ENCODE peak calls at places on chromosomes 2 and 18, in eight cellular contexts. L, G, U, N, E, B, R and I are unnamed samples. For H3K4me1, the result is how much of the 10 kb centered on the place peaks cover.

GRCh38 chr2:145687445-145688104 is 1167.7 kb upstream of the ZEB2 start:
- DNase-seq in N (no peak), G (peak), R (peak), L (no peak), B (no peak), E (no peak), U (no peak), I (no peak)

GRCh38 chr2:37612382-37612781 is 59.1 kb downstream of the CDC42EP3 start:
- DNase-seq in E (no peak), U (no peak), R (no peak), G (no peak), L (no peak), B (no peak), N (no peak), I (no peak)

GRCh38 chr2:197852127-197852526 is 47.7 kb downstream of the PLCL1 start:
- DNase-seq in E (no peak), U (no peak), N (no peak), G (no peak), R (no peak), B (no peak), L (no peak), I (no peak)

GRCh38 chr2:84919885-84920580 is 14.6 kb downstream of the TMSB10 start:
- DNase-seq in U (peak), B (no peak), N (no peak), L (peak), G (peak), R (peak), E (peak), I (peak)

GRCh38 chr2:108612153-108612513 is 77.9 kb downstream of the LIMS1 start:
- DNase-seq in U (no peak), N (no peak), B (no peak), R (no peak), L (no peak), G (peak), E (no peak), I (no peak)

GRCh38 chr2:45661828-45662227 is 10.4 kb downstream of the PRKCE start:
- DNase-seq in U (no peak), G (no peak), R (no peak), N (no peak), L (no peak), E (no peak), B (no peak), I (no peak)

GRCh38 chr18:837922-838321 is 25.9 kb upstream of the YES1 start:
- DNase-seq in U (no peak), N (no peak), R (no peak), E (no peak), L (no peak), B (no peak), G (no peak), I (no peak)

GRCh38 chr2:37688771-37689468 is 17.5 kb upstream of the CDC42EP3 start:
- DNase-seq in G (no peak), B (no peak), L (peak), R (peak), U (peak), N (peak), E (no peak), I (no peak)

GRCh38 chr2:54531558-54531957 is 75.4 kb downstream of the SPTBN1 start:
- DNase-seq in N (no peak), B (no peak), G (no peak), U (peak), E (no peak), L (no peak), R (peak), I (no peak)

GRCh38 chr2:110114801-110115200 is 821 bp downstream of the MALL start:
- DNase-seq in N (no peak), U (peak), R (peak), E (no peak), L (peak), G (no peak), B (no peak), I (no peak)

GRCh38 chr2:216287251-216287650 is 85.0 kb downstream of the MARCHF4 start:
- DNase-seq in R (no peak), E (no peak), U (no peak), B (no peak), G (no peak), N (no peak), L (peak), I (no peak)

GRCh38 chr2:2095360-2096093 is 235.5 kb downstream of the MYT1L start:
- DNase-seq in G (no peak), E (no peak), U (no peak), B (no peak), N (no peak), L (no peak), R (no peak), I (no peak)

GRCh38 chr2:29699045-29699444 is 222.3 kb downstream of the ALK start:
- DNase-seq in B (no peak), R (no peak), E (no peak), N (no peak), U (no peak), L (no peak), G (peak), I (no peak)

GRCh38 chr2:237231593-237231992 is 145.9 kb downstream of the COPS8 start:
- DNase-seq in N (no peak), R (no peak), E (no peak), B (no peak), G (no peak), U (no peak), L (no peak), I (no peak)

GRCh38 chr18:23560186-23560585 is 26.1 kb downstream of the NPC1 start:
- DNase-seq in B (no peak), R (no peak), U (no peak), L (no peak), G (no peak), N (no peak), E (no peak), I (no peak)

GRCh38 chr2:220891405-220891804 is 680.7 kb downstream of the EPHA4 start:
- DNase-seq in G (no peak), U (peak), N (no peak), L (peak), R (peak), B (no peak), E (no peak), I (no peak)

GRCh38 chr2:138658187-138658894 is 121.8 kb downstream of the NXPH2 start:
- DNase-seq in B (no peak), U (no peak), N (no peak), G (no peak), R (no peak), L (no peak), E (no peak), I (no peak)

GRCh38 chr2:116153729-116154128 is 1660.8 kb upstream of the DDX18 start:
- DNase-seq in B (no peak), U (no peak), L (no peak), E (no peak), N (no peak), R (no peak), G (no peak), I (no peak)

GRCh38 chr2:170972508-170973224 is 43.6 kb downstream of the GORASP2 start:
- DNase-seq in G (no peak), E (no peak), R (peak), B (no peak), L (no peak), U (no peak), N (no peak), I (no peak)

GRCh38 chr2:38722271-38723115 is 28.7 kb downstream of the SRSF7 start:
- DNase-seq in E (no peak), R (no peak), G (no peak), B (no peak), N (no peak), U (no peak), L (no peak), I (no peak)

GRCh38 chr2:239179851-239180371 is 220.9 kb downstream of the HDAC4 start:
- DNase-seq in N (no peak), R (no peak), G (no peak), L (no peak), E (peak), U (no peak), B (no peak), I (no peak)

GRCh38 chr2:215002500-215002899 is 135.9 kb downstream of the ABCA12 start:
- DNase-seq in L (peak), R (peak), B (no peak), G (no peak), N (peak), E (no peak), U (peak), I (peak)

GRCh38 chr18:36700955-36701354 is 127.8 kb downstream of the TPGS2 start:
- DNase-seq in N (no peak), B (no peak), E (no peak), R (no peak), U (no peak), L (no peak), G (no peak), I (no peak)

GRCh38 chr2:16010011-16010410 is 69.7 kb downstream of the MYCN start:
- DNase-seq in E (no peak), U (no peak), G (no peak), R (no peak), N (no peak), L (no peak), B (no peak), I (no peak)

DNA sequence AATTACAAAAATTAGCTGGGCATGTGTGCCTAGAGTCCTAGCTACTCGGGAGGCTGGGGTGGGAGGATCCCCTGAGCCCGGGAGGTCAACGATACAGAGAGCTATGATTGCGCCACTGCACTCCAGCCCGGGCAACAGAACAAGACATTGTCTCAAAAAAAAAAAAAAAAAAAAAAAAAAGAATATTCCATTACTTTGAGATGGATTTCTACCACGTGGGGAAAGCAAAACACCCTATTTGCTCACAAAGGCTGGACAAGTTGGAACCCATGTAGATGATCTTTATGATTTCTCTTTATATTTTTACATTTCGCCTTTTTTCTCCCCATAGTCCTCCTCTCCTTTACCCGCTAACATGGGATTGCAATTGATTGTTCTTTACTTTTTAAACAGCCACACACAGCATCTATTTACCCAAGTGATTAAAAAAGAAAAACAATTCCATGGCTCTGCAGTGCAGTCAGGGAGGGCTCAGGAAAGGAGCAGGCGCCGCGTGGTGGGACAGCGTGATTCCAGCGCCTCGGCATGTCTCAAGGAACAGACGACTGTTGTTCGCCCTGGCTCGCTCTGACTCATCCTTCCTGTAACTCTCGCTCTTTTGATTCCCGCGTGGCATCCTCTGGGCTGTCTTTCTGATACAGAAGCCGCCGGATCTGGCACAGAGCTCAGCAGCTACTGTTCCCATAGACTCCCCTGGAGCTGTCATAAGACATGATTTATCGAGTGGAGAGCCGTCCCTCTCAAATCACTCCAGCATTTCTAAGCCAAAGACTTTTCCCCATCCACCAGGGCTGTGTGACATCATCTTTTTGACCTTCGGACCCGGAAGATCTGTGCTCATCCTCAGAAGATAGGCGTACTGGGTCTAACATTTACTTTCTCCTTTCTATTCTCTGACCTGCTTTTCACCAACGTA is 230.4 kb upstream of the AGAP1 start:
- DNase-seq in B (no peak), U (peak), G (peak), E (peak), L (peak), N (peak), R (peak), I (peak)
- H3K27ac ChIP-seq in B (no peak), U (peak), G (peak), E (no peak), L (peak), N (peak), R (peak), I (no peak)

GRCh38 chr2:96868555-96869280 is 1.2 kb downstream of the SEMA4C start:
- DNase-seq in B (peak), L (peak), G (peak), U (peak), R (peak), N (peak), E (peak), I (peak)
- H3K4me1 ChIP-seq in B (under half), L (under half), G (under half), U (under half), R (under half), N (under half), E (under half), I (under half)

GRCh38 chr2:121363632-121364420 is 78.8 kb upstream of the TFCP2L1 start:
- DNase-seq in B (no peak), L (no peak), E (no peak), R (peak), U (peak), N (no peak), G (no peak), I (no peak)
- H3K27ac ChIP-seq in B (no peak), L (no peak), E (peak), R (peak), U (no peak), N (no peak), G (no peak), I (no peak)

DNA sequence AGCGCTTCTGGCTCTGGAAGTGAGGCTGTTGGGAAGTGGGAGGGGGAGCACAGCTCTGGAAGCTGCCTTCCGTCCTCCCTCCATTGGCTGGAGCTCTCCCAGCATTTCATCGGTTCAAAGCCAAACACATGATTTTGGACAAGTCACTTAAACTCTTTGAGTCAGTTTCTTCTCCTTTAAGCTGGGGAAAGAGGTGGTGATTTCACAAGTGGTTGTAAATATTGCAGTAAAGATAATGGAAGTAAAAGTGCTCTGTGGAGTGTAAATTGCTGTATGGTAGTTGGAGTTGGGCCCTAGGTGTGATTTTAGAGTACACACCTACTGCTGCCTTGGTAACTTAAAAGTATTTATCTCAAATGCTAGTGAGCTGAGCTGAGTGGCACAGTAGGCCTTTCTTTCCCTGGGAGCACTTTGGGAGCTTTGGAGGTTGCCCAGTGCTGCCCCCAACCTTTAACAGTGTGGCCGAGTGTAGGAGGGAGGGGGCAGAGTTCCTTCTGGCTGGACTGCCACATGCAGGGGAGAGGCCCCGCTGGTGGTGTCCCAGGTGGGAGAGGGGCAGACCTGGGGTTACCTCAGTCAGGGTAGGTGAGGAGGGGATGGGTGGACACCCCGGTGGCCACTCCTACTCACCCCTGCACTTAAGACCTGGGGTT is 54.7 kb downstream of the ASAP2 start:
- DNase-seq in N (no peak), B (no peak), U (no peak), E (peak), G (no peak), R (no peak), L (no peak), I (no peak)
- H3K4me1 ChIP-seq in N (under half), B (under half), U (under half), E (under half), G (under half), R (under half), L (under half), I (under half)